ENCODE peak calls at places on chromosomes 2 and 18, in seven cellular contexts. U, O, X, Y, Z, J and I are unnamed samples.

GRCh38 chr2:64649626-64650025 is 4.1 kb downstream of the SERTAD2 start:
- DNase-seq in U (no peak), Y (no peak), Z (no peak), J (no peak), X (no peak), O (no peak), I (no peak)

GRCh38 chr2:218631837-218632236 is 24.1 kb downstream of the PLCD4 start:
- DNase-seq in U (peak; percentile 23), J (no peak), Y (no peak), Z (no peak), O (no peak), X (no peak), I (no peak)

GRCh38 chr2:124699001-124699565 is 674.0 kb downstream of the CNTNAP5 start:
- DNase-seq in U (no peak), X (no peak), J (no peak), O (no peak), Y (no peak), Z (no peak), I (no peak)

GRCh38 chr2:27723372-27724144 is 48.0 kb upstream of the MRPL33 start:
- DNase-seq in U (peak; percentile 86), X (peak; percentile 67), Z (no peak), J (no peak), Y (peak; percentile 61), O (no peak), I (peak; percentile 39)

GRCh38 chr18:2985628-2986027 is 27.3 kb downstream of the LPIN2 start:
- DNase-seq in J (no peak), Y (no peak), X (no peak), Z (no peak), O (no peak), U (peak; percentile 84), I (no peak)

GRCh38 chr2:10303634-10304378 is 1.1 kb downstream of the HPCAL1 start:
- DNase-seq in Z (peak; percentile 39), Y (peak; percentile 80), X (peak; percentile 76), J (peak; percentile 29), U (peak; percentile 49), O (peak; percentile 35), I (no peak)

GRCh38 chr18:48728204-48728833 is 189.5 kb downstream of the CTIF start:
- DNase-seq in J (no peak), X (no peak), Y (peak; percentile 44), O (no peak), U (peak; percentile 98), Z (no peak), I (no peak)

GRCh38 chr18:13254971-13255927 is 36.7 kb downstream of the LDLRAD4 start:
- DNase-seq in Y (no peak), U (no peak), J (no peak), X (peak; percentile 42), O (no peak), Z (no peak), I (no peak)

GRCh38 chr2:226772389-226773179 is 27.0 kb downstream of the IRS1 start:
- DNase-seq in Z (no peak), Y (no peak), O (no peak), X (no peak), U (peak; percentile 68), J (no peak), I (no peak)

GRCh38 chr2:219484343-219485200 is 14.1 kb upstream of the GMPPA start:
- DNase-seq in J (no peak), Y (no peak), Z (no peak), U (peak; percentile 7), X (peak; percentile 63), O (no peak), I (no peak)

GRCh38 chr2:1518891-1519530 is 105.7 kb downstream of the TPO start:
- DNase-seq in Z (no peak), X (no peak), O (no peak), J (no peak), U (peak; percentile 67), Y (no peak), I (no peak)

GRCh38 chr2:45177870-45178269 is 168.6 kb upstream of the SIX2 start:
- DNase-seq in J (no peak), U (peak; percentile 97), Y (no peak), O (no peak), Z (no peak), X (no peak), I (no peak)

GRCh38 chr2:173963323-173963816 is 1.8 kb downstream of the SP3 start:
- DNase-seq in Y (no peak), Z (no peak), J (peak; percentile 38), U (peak; percentile 86), O (no peak), X (no peak), I (no peak)

GRCh38 chr2:207796585-207797350 is 27.1 kb upstream of the FZD5 start:
- DNase-seq in U (peak; percentile 13), O (no peak), J (no peak), Y (peak; percentile 82), X (no peak), Z (no peak), I (no peak)

GRCh38 chr2:228063558-228063957 is 117.9 kb downstream of the SPHKAP start:
- DNase-seq in U (no peak), Y (no peak), X (no peak), J (no peak), O (no peak), Z (no peak), I (no peak)